ENCODE peak calls at places on chromosomes 4 and X, in five cellular contexts. R, G, I, D and B are unnamed samples. For H3K4me1, the result is how much of the 10 kb centered on the place peaks cover.

GRCh38 chrX:9829308-9830267 is 43.4 kb downstream of the SHROOM2 start:
- DNase-seq in R (no peak), G (no peak), I (peak), D (no peak), B (peak)

GRCh38 chrX:151870603-151871002 is 42.1 kb upstream of the MAGEA4 start:
- DNase-seq in R (no peak), G (no peak), I (peak), D (no peak), B (no peak)

GRCh38 chrX:20545538-20545937 is 278.8 kb upstream of the RPS6KA3 start:
- DNase-seq in R (no peak), G (no peak), I (no peak), D (no peak), B (no peak)

GRCh38 chr4:157072002-157072401 is 3.9 kb upstream of the GLRB start:
- DNase-seq in R (no peak), G (no peak), I (no peak), D (no peak), B (no peak)

GRCh38 chr4:74675673-74676279 is 118.5 kb downstream of the BTC start:
- DNase-seq in R (no peak), G (peak), I (peak), D (no peak), B (no peak)

GRCh38 chr4:2322801-2323200 is 60.9 kb upstream of the MXD4 start:
- DNase-seq in R (no peak), G (no peak), I (no peak), D (no peak), B (no peak)

GRCh38 chr4:8548731-8549351 is 31.4 kb upstream of the GPR78 start:
- DNase-seq in R (peak), G (no peak), I (no peak), D (no peak), B (no peak)

GRCh38 chr4:25702848-25703247 is 47.2 kb downstream of the SLC34A2 start:
- DNase-seq in R (peak), G (no peak), I (no peak), D (no peak), B (no peak)

GRCh38 chr4:47510506-47511143 is 25.6 kb downstream of the ATP10D start:
- DNase-seq in R (no peak), G (no peak), I (no peak), D (no peak), B (no peak)

GRCh38 chrX:71667328-71668247 is at the start of gene LOC101059915:
- DNase-seq in R (no peak), G (no peak), I (no peak), D (no peak), B (no peak)

GRCh38 chrX:30488092-30488491 is 89.5 kb downstream of the TASL start:
- DNase-seq in R (no peak), G (peak), I (peak), D (no peak), B (no peak)

GRCh38 chrX:101550825-101551767 is 749 bp downstream of the ARMCX1 start:
- DNase-seq in R (peak), G (peak), I (no peak), D (no peak), B (no peak)

GRCh38 chr4:99624141-99624719 is 33.4 kb downstream of the C4orf54 start:
- DNase-seq in R (no peak), G (peak), I (no peak), D (no peak), B (no peak)

GRCh38 chrX:25524150-25524549 is 508.4 kb upstream of the ARX start:
- DNase-seq in R (no peak), G (no peak), I (no peak), D (no peak), B (no peak)

GRCh38 chrX:1385251-1385794 is 6.6 kb downstream of the SLC25A6 start:
- DNase-seq in R (peak), G (no peak), I (no peak), D (no peak), B (no peak)

GRCh38 chrX:31845003-31845402 is 773.2 kb upstream of the FTHL17 start:
- DNase-seq in R (no peak), G (no peak), I (no peak), D (no peak), B (no peak)

GRCh38 chr4:128471576-128471975 is 184.0 kb upstream of the PGRMC2 start:
- DNase-seq in R (no peak), G (no peak), I (no peak), D (no peak), B (no peak)

GRCh38 chrX:81377329-81377728 is 175.4 kb downstream of the SH3BGRL start:
- DNase-seq in R (no peak), G (peak), I (no peak), D (no peak), B (no peak)

GRCh38 chr4:6297266-6297815 is 27.7 kb downstream of the WFS1 start:
- DNase-seq in R (no peak), G (no peak), I (no peak), D (no peak), B (no peak)

GRCh38 chrX:111728096-111728495 is 47.1 kb downstream of the ALG13 start:
- DNase-seq in R (no peak), G (no peak), I (no peak), D (no peak), B (no peak)

GRCh38 chrX:96924581-96924980 is 40.9 kb downstream of the RPA4 start:
- DNase-seq in R (no peak), G (no peak), I (no peak), D (no peak), B (no peak)

GRCh38 chr4:121324331-121324730 is 56.5 kb downstream of the QRFPR start:
- DNase-seq in R (no peak), G (peak), I (no peak), D (no peak), B (no peak)

GRCh38 chr4:184420402-184420801 is 53.9 kb downstream of the IRF2 start:
- DNase-seq in R (no peak), G (no peak), I (no peak), D (no peak), B (no peak)

GRCh38 chrX:10168226-10168625 is 11.5 kb downstream of the CLCN4 start:
- DNase-seq in R (no peak), G (no peak), I (no peak), D (no peak), B (no peak)

GRCh38 chrX:42752730-42753129 is 25.2 kb downstream of the PPP1R2C start:
- DNase-seq in R (no peak), G (peak), I (no peak), D (peak), B (no peak)

GRCh38 chr4:148315049-148315448 is 127.2 kb downstream of the NR3C2 start:
- DNase-seq in R (no peak), G (no peak), I (no peak), D (no peak), B (no peak)

GRCh38 chr4:168587326-168588125 is 90.7 kb downstream of the PALLD start:
- DNase-seq in R (no peak), G (no peak), I (peak), D (no peak), B (no peak)

GRCh38 chrX:70411475-70411874 is 11.6 kb upstream of the GDPD2 start:
- DNase-seq in R (no peak), G (no peak), I (no peak), D (no peak), B (no peak)

GRCh38 chrX:18255059-18255458 is 34.4 kb upstream of the BEND2 start:
- DNase-seq in R (no peak), G (no peak), I (no peak), D (no peak), B (no peak)

GRCh38 chr4:94446386-94446785 is 5.4 kb upstream of the PDLIM5 start:
- DNase-seq in R (no peak), G (no peak), I (no peak), D (no peak), B (no peak)

GRCh38 chrX:140090800-140091275 is 125.5 kb upstream of the CXorf66 start:
- DNase-seq in R (no peak), G (no peak), I (no peak), D (no peak), B (no peak)

GRCh38 chrX:151737494-151737893 is 2.9 kb downstream of the CNGA2 start:
- DNase-seq in R (no peak), G (no peak), I (no peak), D (no peak), B (no peak)

GRCh38 chr4:67167849-67168248 is 377.5 kb downstream of the CENPC start:
- DNase-seq in R (no peak), G (peak), I (no peak), D (no peak), B (no peak)

GRCh38 chrX:63656871-63657580 is 128.0 kb downstream of the ARHGEF9 start:
- DNase-seq in R (no peak), G (no peak), I (no peak), D (no peak), B (no peak)

GRCh38 chr4:38860788-38861424 is 4.3 kb upstream of the TLR6 start:
- DNase-seq in R (no peak), G (peak), I (peak), D (peak), B (no peak)

DNA sequence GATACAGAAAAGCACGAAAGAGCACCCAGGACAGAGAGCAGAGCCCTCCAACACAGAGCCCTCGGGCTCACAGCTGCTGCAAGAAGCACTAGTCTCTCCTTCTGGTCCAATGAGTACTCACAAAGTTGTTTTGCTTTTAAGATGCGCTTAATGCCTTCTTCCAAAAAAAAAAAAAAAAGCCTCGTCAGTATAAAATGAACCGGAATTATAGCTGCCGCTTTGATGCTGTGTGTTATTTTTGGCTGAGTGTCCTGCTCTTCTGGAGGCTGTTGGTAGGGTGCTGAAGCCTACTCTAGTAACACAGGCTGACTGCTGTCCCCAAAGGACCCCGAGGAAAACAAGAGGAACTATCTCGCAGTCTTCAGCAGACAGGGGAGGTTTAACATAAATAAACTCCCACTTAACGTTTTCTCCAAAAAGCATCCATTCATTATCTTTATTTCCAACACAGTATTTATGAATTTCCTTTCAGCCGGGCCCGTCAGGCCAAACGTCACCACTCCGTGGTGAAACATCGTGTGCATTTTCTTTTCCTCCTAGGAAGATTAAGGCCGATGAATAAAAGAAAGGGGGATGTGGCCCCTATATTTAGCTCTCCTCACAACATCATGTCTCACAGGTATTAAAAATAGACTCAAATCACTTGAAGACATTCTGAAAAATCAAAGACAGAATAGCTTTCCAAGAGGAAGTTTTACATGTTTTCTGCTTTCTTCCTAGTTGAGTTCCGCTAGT is 213.8 kb upstream of the PPARGC1A start:
- DNase-seq in R (no peak), G (no peak), I (no peak), D (no peak), B (no peak)
- H3K27ac ChIP-seq in R (no peak), G (no peak), I (no peak), D (peak), B (no peak)

GRCh38 chr4:178966644-178967043 is 1524.4 kb upstream of the AGA start:
- DNase-seq in R (no peak), G (no peak), I (no peak), D (no peak), B (no peak)
- TF ChIP-seq POLR2AphosphoS5 in R (no peak), G (no peak), I (no peak), D (no peak), B (no peak)

DNA sequence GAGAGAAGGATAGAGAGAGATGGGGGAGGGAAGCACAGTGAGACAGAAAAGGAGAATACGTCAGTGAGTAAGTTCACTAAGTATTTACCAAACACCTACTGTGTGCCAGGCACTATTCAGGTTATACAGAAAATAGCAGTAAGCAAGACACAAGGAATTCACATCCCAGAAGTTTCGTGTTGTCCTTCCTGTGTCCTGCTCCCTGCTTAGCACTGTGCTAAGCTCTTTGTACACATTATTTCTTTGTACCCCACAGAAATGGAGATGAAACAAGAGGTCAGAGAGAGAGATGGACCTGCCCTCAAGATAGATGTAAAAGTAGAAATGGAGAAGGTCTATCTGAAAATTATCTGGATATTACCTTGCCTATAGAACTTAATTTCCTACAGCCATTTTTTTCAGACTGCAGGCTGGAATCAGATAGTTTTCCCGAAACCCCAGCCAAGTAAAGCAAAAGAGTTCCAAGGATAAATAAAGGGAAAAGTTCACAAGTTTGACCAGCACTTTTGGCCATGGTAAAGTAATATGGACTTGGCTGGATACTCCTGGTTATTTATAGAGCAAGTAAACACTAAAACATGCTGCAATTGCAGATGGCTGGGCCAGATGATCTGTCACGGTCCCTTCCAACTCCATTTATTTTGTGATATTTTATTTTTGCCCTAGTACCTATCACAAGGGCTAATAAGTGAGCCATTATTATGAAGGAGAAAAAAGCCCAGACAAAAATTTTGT is 353.7 kb upstream of the SLC7A11 start:
- DNase-seq in R (no peak), G (no peak), I (no peak), D (no peak), B (no peak)
- H3K4me1 ChIP-seq in R (under half), G (under half), I (under half), D (under half), B (under half)

DNA sequence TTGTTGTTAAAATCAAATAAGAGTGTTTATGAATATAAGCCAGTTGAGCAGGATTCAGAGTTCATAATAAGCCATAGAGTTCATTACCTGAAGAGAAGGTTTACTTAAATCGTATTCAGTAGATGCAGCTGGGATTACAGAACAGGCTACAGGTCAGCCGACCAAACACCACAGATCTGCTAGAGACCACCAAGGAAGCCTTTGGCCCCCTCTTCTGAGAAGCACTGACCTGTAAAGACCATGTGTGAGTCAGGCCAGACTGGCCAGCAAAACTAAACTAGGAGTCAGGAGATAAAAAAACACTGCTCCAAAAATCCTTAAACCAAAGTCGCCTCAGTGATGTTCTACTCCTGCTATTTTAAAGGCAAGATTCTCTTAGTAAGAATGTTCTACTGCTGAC is 1125.5 kb downstream of the FAT4 start:
- DNase-seq in R (no peak), G (no peak), I (no peak), D (no peak), B (no peak)
- H3K27ac ChIP-seq in R (no peak), G (no peak), I (no peak), D (no peak), B (no peak)